ENCODE peak calls at places on chromosomes 11 and 22, in four cellular contexts. S is uterus, D is sigmoid colon, A is breast epithelium. B is an unnamed sample.

GRCh38 chr11:76606102-76606793 is 64.3 kb downstream of the LRRC32 start:
- DNase-seq in S (peak), D (no peak), A (peak), B (peak)

GRCh38 chr11:61270354-61271070 is 24.6 kb downstream of the VWCE start:
- DNase-seq in D (no peak), S (no peak), A (no peak), B (no peak)

GRCh38 chr11:102384419-102385052 is 37.5 kb downstream of the BIRC2 start:
- DNase-seq in S (no peak), A (no peak), D (no peak), B (no peak)

GRCh38 chr11:86068951-86069407 is at the start of gene PICALM:
- DNase-seq in D (peak), A (peak), S (peak), B (peak)

GRCh38 chr11:118002010-118002540 is 15.9 kb downstream of the IL10RA start:
- DNase-seq in A (no peak), S (no peak), D (no peak), B (peak)

GRCh38 chr11:10450451-10451398 is 4.3 kb upstream of the AMPD3 start:
- DNase-seq in D (no peak), A (peak), S (no peak), B (no peak)

GRCh38 chr11:48005133-48005532 is 24.8 kb downstream of the PTPRJ start:
- DNase-seq in A (no peak), S (no peak), D (no peak), B (no peak)

GRCh38 chr11:60951909-60952741 is at the start of gene SLC15A3:
- DNase-seq in A (no peak), D (peak), S (peak), B (no peak)

GRCh38 chr22:19885841-19886592 is 31.3 kb upstream of the GNB1L start:
- DNase-seq in S (no peak), A (no peak), D (peak), B (no peak)

GRCh38 chr11:75474878-75475766 is 42.1 kb upstream of the KLHL35 start:
- DNase-seq in A (no peak), D (no peak), S (peak), B (no peak)

GRCh38 chr11:73236879-73237278 is 18.8 kb downstream of the P2RY2 start:
- DNase-seq in S (no peak), A (no peak), D (no peak), B (no peak)

GRCh38 chr11:59611570-59612565 is 3.7 kb downstream of the OSBP start:
- DNase-seq in D (no peak), S (no peak), A (no peak), B (no peak)

GRCh38 chr11:17014774-17015638 is 792 bp upstream of the PLEKHA7 start:
- DNase-seq in D (peak), S (no peak), A (no peak), B (no peak)

GRCh38 chr11:55942785-55943392 is 6.7 kb upstream of the OR5I1 start:
- DNase-seq in D (no peak), S (no peak), A (no peak), B (no peak)

GRCh38 chr11:5123802-5124521 is 14.2 kb downstream of the OR52A5 start:
- DNase-seq in A (no peak), S (peak), D (no peak), B (no peak)

DNA sequence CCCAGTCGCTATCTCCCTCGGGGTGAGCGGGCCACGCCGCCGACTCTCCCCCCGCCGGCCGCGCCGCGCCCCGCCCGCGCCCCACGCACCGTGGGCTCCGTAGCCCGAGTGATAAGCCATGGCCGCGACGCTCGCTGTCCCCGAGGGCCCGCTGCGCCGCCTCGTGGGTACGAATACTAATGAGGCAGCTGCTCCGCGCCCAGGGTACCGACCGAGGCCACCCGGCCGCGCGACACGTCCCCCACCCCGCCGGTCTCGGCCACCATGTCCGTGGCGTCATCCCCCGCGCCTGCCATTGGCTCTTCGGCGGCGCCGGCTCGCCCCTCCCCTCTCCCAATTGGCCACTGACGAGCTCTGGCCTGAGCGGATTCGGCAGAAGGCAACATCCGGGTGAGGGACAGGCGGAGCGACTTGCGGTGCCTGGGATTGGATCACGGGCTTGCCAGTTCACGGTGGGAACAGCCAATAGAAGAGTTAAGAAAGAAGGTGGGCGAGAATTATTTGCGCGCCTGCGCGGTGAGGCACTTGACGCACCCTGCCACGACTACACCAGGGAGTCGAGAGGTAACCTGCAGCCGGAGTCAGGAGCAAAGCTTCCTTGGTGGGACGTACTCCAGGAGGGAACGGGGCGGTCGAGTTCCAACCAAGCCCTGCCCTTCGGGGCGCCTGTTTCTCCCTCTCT is at the start of gene YIF1A:
- DNase-seq in D (peak), A (peak), S (peak), B (peak)
- TF ChIP-seq POLR2A in D (peak), A (peak), S (peak), B (no peak)

DNA sequence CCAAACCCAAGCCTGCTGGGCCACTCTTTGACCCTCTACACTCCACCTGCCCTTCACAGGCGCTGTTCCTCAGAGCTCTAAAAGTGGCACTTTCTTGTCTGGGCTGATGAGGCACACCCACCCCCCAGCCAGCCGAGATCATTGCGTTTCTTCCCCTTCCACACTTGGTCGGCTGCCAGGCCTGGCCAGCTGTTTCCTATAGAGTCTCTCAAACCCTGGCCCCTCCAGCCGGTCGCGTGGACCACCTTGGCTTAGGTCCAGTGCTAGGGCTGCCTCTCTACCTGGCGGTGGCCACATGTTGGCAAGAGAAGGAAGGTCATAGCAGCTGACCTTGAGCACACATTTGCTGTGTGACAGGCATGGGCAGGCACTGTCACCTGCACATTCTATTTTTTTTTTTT is 60.6 kb downstream of the PPP6R2 start:
- DNase-seq in S (peak), A (no peak), D (peak), B (no peak)
- H3K27ac ChIP-seq in S (no peak), A (no peak), D (no peak), B (no peak)

GRCh38 chr22:21958360-21959273 is 6.0 kb upstream of the PPM1F start:
- DNase-seq in S (no peak), D (no peak), A (no peak), B (no peak)

GRCh38 chr22:21960200-21961126 is 7.8 kb upstream of the PPM1F start:
- DNase-seq in D (no peak), S (no peak), A (no peak), B (no peak)

GRCh38 chr22:21961127-21961867 is 8.6 kb upstream of the PPM1F start:
- DNase-seq in D (no peak), A (no peak), S (no peak), B (no peak)

GRCh38 chr22:21961886-21962654 is 9.4 kb upstream of the PPM1F start:
- DNase-seq in S (no peak), D (no peak), A (no peak), B (no peak)

DNA sequence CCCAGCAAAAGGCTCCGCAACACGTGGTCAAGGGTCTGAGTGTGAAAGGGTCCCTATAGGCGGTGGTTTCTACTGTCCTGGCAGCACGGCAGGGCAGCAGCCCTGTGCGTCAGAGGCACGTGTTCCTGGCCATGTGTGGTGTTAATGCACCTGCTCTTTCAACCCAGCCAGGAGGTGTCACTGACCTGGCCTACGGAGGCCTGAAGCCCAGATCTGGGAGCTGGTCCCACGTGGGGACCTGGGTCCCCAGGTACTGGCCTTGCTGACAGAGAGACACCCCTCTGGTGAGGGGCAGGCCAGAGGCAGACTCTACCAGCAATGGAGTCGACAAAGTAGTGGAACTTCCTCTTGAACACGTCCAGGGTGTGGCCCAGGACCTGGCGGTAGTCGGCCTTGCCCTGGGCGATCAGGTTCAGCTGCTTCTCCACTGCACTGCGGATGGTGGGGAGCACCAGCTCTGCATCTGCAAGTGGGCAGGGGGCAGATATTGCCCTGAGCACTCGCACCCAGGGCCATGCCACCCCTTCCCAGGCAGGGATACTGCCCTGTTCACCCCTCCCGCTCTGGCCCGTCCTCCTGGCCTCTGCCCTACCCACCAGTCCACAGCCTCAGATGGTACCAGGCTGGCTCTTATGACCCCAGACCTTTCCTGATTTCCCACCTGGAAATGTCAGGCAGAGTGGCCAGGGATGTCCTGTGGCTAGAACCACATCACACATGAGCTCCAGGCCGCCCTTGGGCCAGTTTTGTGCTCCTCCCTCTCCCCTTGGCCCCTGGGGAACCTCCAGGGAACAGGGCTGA is 6.8 kb upstream of the PPM1F start:
- DNase-seq in S (no peak), A (no peak), D (no peak), B (no peak)
- TF ChIP-seq POLR2A in S (no peak), A (no peak), D (no peak), B (no peak)

GRCh38 chr11:30321321-30321720 is 1.6 kb upstream of the ARL14EP start:
- DNase-seq in D (no peak), S (no peak), A (no peak), B (no peak)

GRCh38 chr11:30314625-30315024 is 8.3 kb upstream of the ARL14EP start:
- DNase-seq in A (no peak), S (no peak), D (no peak), B (no peak)

GRCh38 chr11:30313580-30313979 is 9.3 kb upstream of the ARL14EP start:
- DNase-seq in D (no peak), A (no peak), S (no peak), B (no peak)

GRCh38 chr11:30316237-30316636 is 6.7 kb upstream of the ARL14EP start:
- DNase-seq in D (no peak), S (no peak), A (no peak), B (no peak)

DNA sequence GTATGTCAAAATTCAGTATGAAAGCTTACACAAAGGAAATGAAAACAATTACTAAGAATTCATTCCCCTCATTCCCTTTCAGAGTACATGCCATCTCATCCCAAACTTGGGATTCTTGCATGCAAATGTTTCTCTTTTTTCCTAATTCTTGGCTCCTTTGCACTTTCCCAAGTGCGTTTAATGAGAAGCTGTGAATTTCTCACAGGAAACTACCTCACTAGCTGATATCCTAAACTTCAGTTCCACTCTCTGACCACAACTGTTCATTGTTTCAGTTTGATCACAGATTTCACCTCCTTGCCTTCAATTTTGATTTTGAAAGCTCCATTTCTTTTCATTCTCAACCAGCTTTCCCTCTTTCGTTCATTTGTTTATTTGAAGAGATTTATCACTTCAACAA is 5.9 kb upstream of the ARL14EP start:
- DNase-seq in A (no peak), S (no peak), D (no peak), B (no peak)
- H3K27ac ChIP-seq in A (no peak), S (no peak), D (no peak), B (no peak)

GRCh38 chr11:119019996-119020395 is 1.4 kb downstream of the TRAPPC4 start:
- DNase-seq in S (no peak), A (no peak), D (peak), B (no peak)

GRCh38 chr11:119015054-119015611 is 3.0 kb downstream of the RPS25 start:
- DNase-seq in D (peak), S (no peak), A (no peak), B (no peak)

GRCh38 chr11:119014209-119014924 is 3.8 kb downstream of the RPS25 start:
- DNase-seq in S (no peak), A (no peak), D (no peak), B (no peak)

GRCh38 chr11:119018074-119018938 is at the start of the genes RPS25 and TRAPPC4:
- DNase-seq in S (peak), D (peak), A (peak), B (peak)

GRCh38 chr11:119016216-119017009 is 1.7 kb downstream of the RPS25 start:
- DNase-seq in A (no peak), D (no peak), S (no peak), B (no peak)
- TF ChIP-seq POLR2A in A (no peak), D (no peak), S (no peak), B (no peak)

DNA sequence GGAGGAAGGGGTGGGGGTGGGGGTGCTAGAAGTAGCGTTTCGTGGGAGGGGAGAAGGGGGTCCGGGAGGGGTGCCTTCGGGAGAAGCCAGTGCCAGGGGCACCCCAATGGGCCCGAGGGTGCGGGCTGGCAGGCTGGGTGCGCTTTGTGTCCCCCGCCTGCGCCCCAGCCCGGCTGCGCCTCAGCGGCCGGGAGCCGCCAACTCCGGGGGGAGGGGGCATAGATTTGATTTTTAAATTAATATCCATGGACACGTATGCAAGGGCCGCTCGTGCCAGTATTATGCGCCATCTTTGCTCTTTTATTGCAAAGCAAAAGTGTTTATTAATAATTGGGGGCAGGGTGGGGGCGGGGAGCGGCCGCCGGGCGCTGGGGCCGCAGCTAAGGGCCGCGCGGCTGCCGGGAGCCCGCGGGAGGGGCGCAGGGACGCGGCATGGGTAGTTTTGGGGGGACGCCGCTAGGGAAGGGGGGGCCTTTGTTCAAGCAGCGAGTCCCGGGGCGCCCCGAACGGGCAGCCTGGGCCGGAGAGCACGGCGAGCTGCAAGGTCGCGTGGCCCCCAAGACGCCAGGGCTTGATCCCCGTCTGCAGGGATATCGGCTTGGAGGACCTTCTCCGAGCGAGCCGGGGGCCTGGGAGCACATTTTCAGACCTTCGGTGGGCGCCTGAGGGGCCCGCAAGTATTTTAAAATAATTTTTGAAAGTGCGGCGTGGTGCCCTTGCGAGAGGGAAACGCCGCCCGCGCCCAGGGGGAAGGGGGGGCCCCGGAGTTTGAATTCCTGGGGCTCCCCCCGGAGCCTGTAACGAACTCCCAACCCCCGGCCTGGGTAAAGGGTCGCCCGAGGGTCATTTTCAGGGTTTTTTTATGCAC is 959 bp downstream of the CCND1 start:
- DNase-seq in S (no peak), D (peak), A (no peak), B (no peak)
- H3K27ac ChIP-seq in S (peak), D (peak), A (peak), B (peak)

DNA sequence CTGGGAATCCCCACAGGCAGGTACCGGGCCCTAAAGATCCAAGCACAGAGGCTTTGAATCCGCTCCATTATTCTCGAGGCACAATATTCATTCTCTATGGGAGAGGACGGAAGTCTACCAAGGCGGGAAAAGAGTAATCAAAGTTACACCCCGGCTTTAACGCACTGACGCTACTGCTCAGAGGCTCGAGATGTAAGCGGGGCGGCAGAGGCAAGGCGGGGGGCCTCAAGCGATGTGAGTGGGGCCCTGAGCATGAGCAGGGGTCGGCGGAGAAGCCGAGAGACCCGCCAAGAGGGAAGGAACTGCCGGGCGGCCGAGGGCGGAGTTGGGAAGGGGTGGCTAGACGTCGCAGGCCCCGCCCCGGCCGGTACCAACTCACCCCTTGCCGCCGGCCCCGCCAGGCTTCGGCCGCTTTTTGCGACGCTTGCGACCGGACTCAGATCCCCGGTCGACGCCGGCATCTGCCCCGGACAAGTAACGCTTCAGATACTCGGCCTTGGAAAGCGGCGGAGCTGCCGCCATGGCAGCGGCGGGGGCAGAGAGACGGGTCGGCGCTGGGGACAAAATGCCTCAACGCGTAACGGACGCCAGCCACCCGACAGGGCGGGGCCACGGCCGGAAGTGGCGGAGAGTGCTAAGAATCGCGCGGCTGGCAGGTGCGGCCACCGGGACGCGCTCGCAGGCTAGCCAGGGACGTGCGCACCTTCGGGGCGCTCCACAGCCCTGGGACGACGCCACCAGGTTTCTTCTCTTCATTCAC is at the start of gene BUD13:
- DNase-seq in A (peak), D (peak), S (peak), B (no peak)
- TF ChIP-seq POLR2A in A (no peak), D (peak), S (peak), B (peak)

GRCh38 chr22:39091136-39092081 is 5.6 kb upstream of the APOBEC3H start:
- DNase-seq in D (no peak), S (no peak), A (no peak), B (no peak)

GRCh38 chr22:39089928-39090327 is 7.1 kb upstream of the APOBEC3H start:
- DNase-seq in S (no peak), D (no peak), A (no peak), B (no peak)

GRCh38 chr22:39090426-39091064 is 6.5 kb upstream of the APOBEC3H start:
- DNase-seq in S (no peak), D (no peak), A (no peak), B (no peak)

GRCh38 chr22:39094717-39095389 is 2.2 kb upstream of the APOBEC3H start:
- DNase-seq in D (no peak), S (no peak), A (no peak), B (no peak)

GRCh38 chr22:39092111-39092867 is 4.8 kb upstream of the APOBEC3H start:
- DNase-seq in D (no peak), S (no peak), A (no peak), B (no peak)
- H3K27ac ChIP-seq in D (no peak), S (no peak), A (no peak), B (no peak)

B was measured in vagina.